ENCODE peak calls at places on chromosomes 16 and 17, in seven cellular contexts. W is sigmoid colon, M is IMR-90, L is tibial artery, S is A549, I is GM10248, J is endothelial cell. X is an unnamed sample.

GRCh38 chr17:46943511-46944393 is 20.8 kb downstream of the GOSR2 start:
- DNase-seq in S (no peak), J (no peak), W (peak; percentile 77), L (no peak), I (no peak), M (peak; percentile 36), X (no peak)

GRCh38 chr17:6381526-6382135 is 53.3 kb downstream of the AIPL1 start:
- DNase-seq in L (no peak), S (no peak), M (no peak), W (no peak), J (no peak), I (no peak), X (no peak)

GRCh38 chr17:4566785-4567184 is 6.4 kb upstream of the GGT6 start:
- DNase-seq in M (peak; percentile 39), S (peak; percentile 94), I (peak; percentile 63), L (no peak), W (no peak), J (peak; percentile 70), X (no peak)

GRCh38 chr16:67000384-67001158 is 12.2 kb downstream of the CES4A start:
- DNase-seq in I (peak; percentile 78), J (no peak), W (peak; percentile 86), S (peak; percentile 58), L (peak; percentile 55), M (no peak), X (peak; percentile 54)

GRCh38 chr16:80738521-80738920 is 65.9 kb downstream of the CDYL2 start:
- DNase-seq in I (no peak), S (no peak), L (no peak), W (no peak), J (no peak), M (no peak), X (no peak)

GRCh38 chr17:39622380-39623006 is 4.3 kb upstream of the PPP1R1B start:
- DNase-seq in J (no peak), M (no peak), L (no peak), W (no peak), I (no peak), S (peak; percentile 56), X (no peak)

GRCh38 chr16:84374160-84374489 is 5.8 kb downstream of the ATP2C2 start:
- DNase-seq in M (no peak), S (no peak), J (no peak), I (no peak), W (no peak), L (no peak), X (no peak)

GRCh38 chr17:79837888-79838540 is 1.2 kb downstream of the CBX4 start:
- DNase-seq in I (no peak), M (no peak), J (no peak), S (no peak), L (no peak), W (no peak), X (peak; percentile 43)

GRCh38 chr16:67244387-67245188 is 2.7 kb downstream of the FHOD1 start:
- DNase-seq in J (no peak), M (peak; percentile 87), S (peak; percentile 80), L (peak; percentile 81), I (peak; percentile 86), W (peak; percentile 83), X (peak; percentile 69)

GRCh38 chr17:29135464-29135863 is 44.7 kb downstream of the MYO18A start:
- DNase-seq in M (no peak), L (no peak), I (no peak), S (no peak), J (no peak), W (no peak), X (no peak)

DNA sequence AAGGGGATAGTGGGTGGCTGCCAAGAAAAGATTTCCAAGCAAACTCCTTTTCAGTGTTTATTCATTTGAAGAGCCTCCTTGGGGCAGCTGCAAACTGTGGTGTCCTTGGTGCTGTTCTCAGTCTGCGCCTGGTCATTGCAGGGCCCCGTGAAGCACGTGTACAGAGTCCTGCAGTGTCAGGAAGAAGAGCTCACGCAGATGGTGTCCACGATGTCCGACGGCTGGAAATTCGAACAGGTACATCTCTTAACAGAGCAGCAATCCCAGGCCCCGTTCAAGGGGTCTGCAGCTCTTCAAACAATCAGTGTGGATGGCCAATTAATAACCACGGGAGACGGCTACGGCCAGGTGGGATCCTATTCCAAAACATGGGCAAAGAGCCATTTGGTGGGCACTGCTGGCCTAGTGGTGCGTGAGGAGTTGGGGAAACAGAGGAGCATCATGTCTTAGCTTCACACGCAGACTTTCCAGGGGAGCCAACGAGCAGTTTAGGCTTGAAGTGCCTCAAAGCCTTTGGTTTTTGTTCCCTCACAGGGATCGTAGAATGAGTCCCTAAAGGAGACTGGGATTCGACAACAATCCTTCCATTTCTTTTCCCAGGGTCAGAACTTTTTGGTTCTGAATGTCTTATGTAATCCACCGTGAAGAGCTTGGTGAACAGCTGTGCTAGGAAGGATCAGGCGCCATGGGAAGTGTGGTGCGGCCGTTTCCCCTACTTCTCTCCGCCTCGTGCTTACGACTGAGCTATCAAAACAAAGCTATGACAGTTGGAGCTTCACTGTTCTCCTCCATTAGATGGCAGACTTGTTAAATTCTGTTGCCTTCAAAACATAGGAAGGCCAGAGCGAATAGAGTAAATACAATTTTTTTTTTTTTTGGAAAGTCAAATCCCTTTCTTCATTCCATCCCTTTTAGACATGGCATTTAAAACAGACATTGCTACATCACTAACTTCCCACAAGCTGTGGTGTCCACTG is 12.6 kb downstream of the KCTD2 start:
- DNase-seq in J (no peak), L (peak; percentile 39), S (no peak), W (peak; percentile 82), I (no peak), M (peak; percentile 81), X (no peak)
- TF ChIP-seq CTCF in J (no peak), L (peak; percentile 30), S (peak; percentile 62), W (peak; percentile 30), I (peak; percentile 41), M (peak; percentile 77), X (no peak)

DNA sequence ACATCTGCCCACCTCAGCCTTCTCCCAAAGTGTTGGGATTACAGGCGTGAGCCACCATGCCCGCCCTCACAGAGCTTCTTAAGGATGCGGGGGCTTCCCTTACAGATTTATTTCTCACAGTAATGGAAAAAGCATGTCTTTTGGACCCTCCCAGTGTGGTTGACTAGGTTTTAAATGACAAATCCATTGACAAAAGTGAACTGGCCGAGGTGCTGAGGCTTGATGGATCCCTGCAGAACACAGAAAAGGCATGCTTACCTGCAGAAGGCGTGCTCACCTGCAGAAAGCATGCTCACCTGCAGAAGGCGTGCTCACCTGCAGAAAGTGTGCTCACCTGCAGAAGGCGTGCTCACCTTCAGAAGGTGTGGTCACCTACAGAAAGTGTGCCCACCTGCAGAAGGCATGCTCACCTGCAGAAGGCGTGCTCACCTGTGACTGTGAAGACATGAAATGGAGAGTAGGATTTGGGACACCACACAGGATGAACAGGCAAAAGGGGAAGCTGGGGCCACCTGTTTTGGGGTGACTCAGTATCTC is 15.1 kb upstream of the BBS2 start:
- DNase-seq in M (no peak), W (no peak), I (no peak), J (no peak), L (no peak), S (no peak), X (no peak)
- TF ChIP-seq CTCF in M (no peak), W (no peak), I (no peak), J (no peak), L (no peak), S (no peak), X (no peak)

GRCh38 chr16:72859581-72859980 is 188.3 kb downstream of the ZFHX3 start:
- DNase-seq in I (no peak), M (no peak), J (no peak), S (no peak), L (no peak), W (no peak), X (no peak)

GRCh38 chr16:72856797-72857196 is 191.1 kb downstream of the ZFHX3 start:
- DNase-seq in I (peak; percentile 53), M (no peak), L (no peak), S (peak; percentile 43), J (peak; percentile 33), W (no peak), X (no peak)

GRCh38 chr16:72860726-72861562 is 187.0 kb downstream of the ZFHX3 start:
- DNase-seq in S (no peak), W (no peak), J (no peak), L (no peak), I (no peak), M (no peak), X (no peak)

GRCh38 chr16:72857841-72858594 is 189.9 kb downstream of the ZFHX3 start:
- DNase-seq in M (no peak), I (no peak), W (no peak), S (no peak), J (no peak), L (no peak), X (no peak)

DNA sequence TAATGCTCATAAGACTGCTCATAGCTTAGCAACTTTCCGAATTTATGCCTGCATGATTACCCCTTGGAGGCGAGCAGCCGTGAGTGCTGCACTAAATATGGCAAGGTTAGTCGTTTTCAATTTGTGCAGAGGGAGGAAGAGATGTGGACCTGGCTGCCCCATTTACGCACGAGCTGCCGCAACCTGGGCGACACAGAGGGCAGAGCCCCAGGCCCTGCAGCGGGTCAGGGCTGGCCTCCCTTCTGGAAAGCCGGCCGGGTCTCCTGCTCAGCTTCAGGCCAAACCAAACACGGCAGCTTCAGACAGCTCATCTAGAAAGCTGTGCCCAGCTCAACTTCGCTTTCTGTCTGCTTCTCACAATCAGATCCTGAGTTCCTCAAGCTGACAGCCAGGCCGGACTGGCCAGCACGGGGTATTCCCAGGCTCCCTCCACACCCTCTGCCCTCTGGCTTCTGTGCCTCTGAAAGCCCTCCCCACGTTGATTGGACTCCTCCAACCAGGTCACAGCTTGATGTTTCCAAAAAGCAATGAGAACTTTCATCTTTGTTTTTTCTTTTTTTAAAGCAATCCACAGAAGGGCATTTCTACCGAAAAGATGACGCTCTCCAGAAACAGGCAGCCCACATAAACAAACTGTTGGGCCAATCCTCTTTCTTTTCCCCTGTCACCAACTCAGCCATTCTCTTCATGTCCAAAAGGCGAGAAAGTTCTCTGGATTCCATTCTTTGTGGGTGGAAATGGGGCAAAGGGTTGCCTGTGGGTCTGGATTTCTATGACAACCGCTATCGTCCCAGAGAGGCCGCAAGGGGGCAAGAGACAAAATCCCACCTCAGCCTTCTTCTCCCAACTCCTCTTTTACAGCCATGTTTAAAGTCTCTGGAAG is 189.1 kb downstream of the ZFHX3 start:
- DNase-seq in I (no peak), J (no peak), L (peak; percentile 67), S (no peak), M (peak; percentile 64), W (no peak), X (no peak)
- TF ChIP-seq CTCF in I (no peak), J (no peak), L (no peak), S (no peak), M (no peak), W (no peak), X (no peak)

GRCh38 chr17:42676424-42677011 is at the start of gene PLEKHH3:
- DNase-seq in M (no peak), S (no peak), L (no peak), W (no peak), J (peak; percentile 42), I (no peak), X (no peak)
- TF ChIP-seq CTCF in M (peak; percentile 33), S (no peak), L (peak; percentile 9), W (peak; percentile 14), J (no peak), I (no peak), X (no peak)

X was measured in activated B cell treated with CpG ODN at 0.5 μM for 24 hours.